ENCODE peak calls at places on chromosome 9, in ten cellular contexts. One of them, this sample, is unnamed.

GRCh38 chr9:133732351-133733073 is 5.6 kb downstream of the SARDH start:
- DNase-seq in stomach: peak
- DNase-seq in body of pancreas: no peak
- DNase-seq in tibial nerve: no peak
- DNase-seq in transverse colon: no peak
- DNase-seq in GM12892: no peak
- DNase-seq in spleen: no peak
- DNase-seq in sigmoid colon: peak
- DNase-seq in K562: no peak
- DNase-seq in uterus: no peak
- DNase-seq in this sample: no peak

GRCh38 chr9:31023793-31024192 is 1360.7 kb upstream of the ACO1 start:
- DNase-seq in stomach: no peak
- DNase-seq in GM12892: no peak
- DNase-seq in uterus: no peak
- DNase-seq in transverse colon: no peak
- DNase-seq in sigmoid colon: no peak
- DNase-seq in K562: no peak
- DNase-seq in spleen: no peak
- DNase-seq in tibial nerve: no peak
- DNase-seq in body of pancreas: no peak
- DNase-seq in this sample: no peak

GRCh38 chr9:16484178-16484577 is 386.3 kb downstream of the BNC2 start:
- DNase-seq in uterus: no peak
- DNase-seq in body of pancreas: no peak
- DNase-seq in tibial nerve: no peak
- DNase-seq in GM12892: no peak
- DNase-seq in sigmoid colon: no peak
- DNase-seq in spleen: no peak
- DNase-seq in stomach: no peak
- DNase-seq in transverse colon: no peak
- DNase-seq in K562: no peak
- DNase-seq in this sample: no peak

GRCh38 chr9:125418404-125418803 is 156.8 kb downstream of the GAPVD1 start:
- DNase-seq in spleen: no peak
- DNase-seq in K562: no peak
- DNase-seq in uterus: no peak
- DNase-seq in sigmoid colon: no peak
- DNase-seq in GM12892: no peak
- DNase-seq in body of pancreas: no peak
- DNase-seq in transverse colon: no peak
- DNase-seq in tibial nerve: no peak
- DNase-seq in stomach: no peak
- DNase-seq in this sample: no peak

GRCh38 chr9:20941177-20941690 is 90.2 kb downstream of the HACD4 start:
- DNase-seq in stomach: peak
- DNase-seq in spleen: no peak
- DNase-seq in sigmoid colon: peak
- DNase-seq in GM12892: peak
- DNase-seq in tibial nerve: no peak
- DNase-seq in K562: no peak
- DNase-seq in body of pancreas: peak
- DNase-seq in transverse colon: peak
- DNase-seq in uterus: peak
- DNase-seq in this sample: peak

GRCh38 chr9:129570450-129571297 is 50.2 kb downstream of the C9orf50 start:
- DNase-seq in body of pancreas: peak
- DNase-seq in K562: peak
- DNase-seq in GM12892: no peak
- DNase-seq in sigmoid colon: peak
- DNase-seq in transverse colon: peak
- DNase-seq in stomach: peak
- DNase-seq in uterus: peak
- DNase-seq in spleen: no peak
- DNase-seq in tibial nerve: peak
- DNase-seq in this sample: peak

GRCh38 chr9:87206064-87206661 is 258.9 kb upstream of the GAS1 start:
- DNase-seq in GM12892: no peak
- DNase-seq in transverse colon: no peak
- DNase-seq in tibial nerve: no peak
- DNase-seq in K562: no peak
- DNase-seq in stomach: no peak
- DNase-seq in body of pancreas: no peak
- DNase-seq in sigmoid colon: no peak
- DNase-seq in uterus: no peak
- DNase-seq in spleen: no peak
- DNase-seq in this sample: no peak

GRCh38 chr9:95249986-95250385 is 67.5 kb downstream of the FANCC start:
- DNase-seq in body of pancreas: peak
- DNase-seq in spleen: no peak
- DNase-seq in GM12892: no peak
- DNase-seq in K562: no peak
- DNase-seq in tibial nerve: no peak
- DNase-seq in stomach: no peak
- DNase-seq in transverse colon: no peak
- DNase-seq in sigmoid colon: no peak
- DNase-seq in uterus: no peak
- DNase-seq in this sample: no peak

GRCh38 chr9:106799146-106799545 is 63.8 kb upstream of the ZNF462 start:
- DNase-seq in tibial nerve: no peak
- DNase-seq in stomach: no peak
- DNase-seq in GM12892: no peak
- DNase-seq in uterus: no peak
- DNase-seq in body of pancreas: no peak
- DNase-seq in transverse colon: no peak
- DNase-seq in K562: no peak
- DNase-seq in sigmoid colon: no peak
- DNase-seq in spleen: no peak
- DNase-seq in this sample: no peak

GRCh38 chr9:20559236-20559896 is 62.9 kb downstream of the MLLT3 start:
- DNase-seq in uterus: no peak
- DNase-seq in stomach: no peak
- DNase-seq in sigmoid colon: no peak
- DNase-seq in body of pancreas: no peak
- DNase-seq in K562: no peak
- DNase-seq in tibial nerve: no peak
- DNase-seq in transverse colon: no peak
- DNase-seq in GM12892: no peak
- DNase-seq in spleen: no peak
- DNase-seq in this sample: no peak

GRCh38 chr9:107667700-107668099 is 178.1 kb upstream of the KLF4 start:
- DNase-seq in tibial nerve: no peak
- DNase-seq in sigmoid colon: no peak
- DNase-seq in transverse colon: no peak
- DNase-seq in body of pancreas: no peak
- DNase-seq in GM12892: no peak
- DNase-seq in uterus: peak
- DNase-seq in K562: no peak
- DNase-seq in stomach: no peak
- DNase-seq in spleen: no peak
- DNase-seq in this sample: peak

GRCh38 chr9:32671333-32671732 is 35.9 kb upstream of the TAF1L start:
- DNase-seq in stomach: no peak
- DNase-seq in GM12892: no peak
- DNase-seq in sigmoid colon: no peak
- DNase-seq in K562: no peak
- DNase-seq in uterus: no peak
- DNase-seq in transverse colon: no peak
- DNase-seq in tibial nerve: no peak
- DNase-seq in spleen: no peak
- DNase-seq in body of pancreas: no peak
- DNase-seq in this sample: no peak

GRCh38 chr9:91423785-91424402 is at the start of gene NFIL3:
- DNase-seq in sigmoid colon: peak
- DNase-seq in GM12892: peak
- DNase-seq in K562: peak
- DNase-seq in uterus: peak
- DNase-seq in spleen: peak
- DNase-seq in tibial nerve: peak
- DNase-seq in stomach: peak
- DNase-seq in body of pancreas: peak
- DNase-seq in transverse colon: peak
- DNase-seq in this sample: peak

DNA sequence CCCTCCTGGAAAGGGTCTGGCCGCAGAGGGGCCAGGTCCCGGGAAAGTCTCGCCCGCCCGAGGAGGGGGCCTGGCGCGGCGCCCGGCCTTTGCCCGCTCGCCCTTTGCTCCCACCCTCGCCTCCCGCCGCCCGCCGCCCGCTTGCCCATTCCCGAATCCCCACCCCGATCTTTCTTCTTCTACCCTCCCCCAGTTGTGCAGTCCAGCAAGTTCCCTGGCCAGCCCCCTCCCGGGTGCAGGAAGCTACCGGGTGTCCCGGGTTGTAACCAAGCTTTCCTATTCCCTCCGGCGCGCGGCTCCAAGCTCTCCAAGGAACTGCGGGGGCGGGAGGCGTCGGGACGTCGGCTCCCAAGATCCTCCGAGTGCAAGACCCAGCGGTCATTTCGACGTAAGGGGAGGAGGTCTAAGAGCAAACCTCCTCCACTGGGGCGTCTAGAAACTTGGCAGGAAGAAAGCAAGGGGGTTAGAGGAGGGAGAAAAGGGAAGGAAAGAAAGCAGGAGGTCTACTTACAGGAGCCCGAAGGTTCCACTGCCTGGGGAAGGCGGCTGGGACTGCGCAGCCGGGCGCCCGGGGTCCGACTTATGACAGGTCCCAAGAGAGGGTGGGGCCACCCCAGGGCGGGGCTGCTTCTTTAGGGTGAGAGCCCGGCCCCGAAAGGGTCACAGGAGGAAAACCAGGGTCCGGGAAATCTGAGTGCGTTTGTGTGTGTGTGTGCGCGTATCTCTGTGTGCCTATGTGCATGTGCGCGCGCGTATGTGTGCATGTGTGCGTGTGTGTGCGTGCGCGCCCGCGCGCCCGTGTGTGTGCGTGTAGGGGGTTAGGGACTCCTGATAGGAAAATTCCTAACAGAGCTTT is at the start of gene PTGR1:
- DNase-seq in stomach: peak
- DNase-seq in sigmoid colon: peak
- DNase-seq in transverse colon: peak
- DNase-seq in uterus: peak
- DNase-seq in GM12892: peak
- DNase-seq in spleen: peak
- DNase-seq in tibial nerve: peak
- DNase-seq in K562: no peak
- DNase-seq in body of pancreas: peak
- DNase-seq in this sample: peak
- TF ChIP-seq POLR2A in stomach: no peak
- TF ChIP-seq POLR2A in sigmoid colon: peak
- TF ChIP-seq POLR2A in transverse colon: peak
- TF ChIP-seq POLR2A in uterus: peak
- TF ChIP-seq POLR2A in GM12892: no peak
- TF ChIP-seq POLR2A in spleen: no peak
- TF ChIP-seq POLR2A in tibial nerve: peak
- TF ChIP-seq POLR2A in K562: no peak
- TF ChIP-seq POLR2A in body of pancreas: peak
- TF ChIP-seq POLR2A in this sample: peak

DNA sequence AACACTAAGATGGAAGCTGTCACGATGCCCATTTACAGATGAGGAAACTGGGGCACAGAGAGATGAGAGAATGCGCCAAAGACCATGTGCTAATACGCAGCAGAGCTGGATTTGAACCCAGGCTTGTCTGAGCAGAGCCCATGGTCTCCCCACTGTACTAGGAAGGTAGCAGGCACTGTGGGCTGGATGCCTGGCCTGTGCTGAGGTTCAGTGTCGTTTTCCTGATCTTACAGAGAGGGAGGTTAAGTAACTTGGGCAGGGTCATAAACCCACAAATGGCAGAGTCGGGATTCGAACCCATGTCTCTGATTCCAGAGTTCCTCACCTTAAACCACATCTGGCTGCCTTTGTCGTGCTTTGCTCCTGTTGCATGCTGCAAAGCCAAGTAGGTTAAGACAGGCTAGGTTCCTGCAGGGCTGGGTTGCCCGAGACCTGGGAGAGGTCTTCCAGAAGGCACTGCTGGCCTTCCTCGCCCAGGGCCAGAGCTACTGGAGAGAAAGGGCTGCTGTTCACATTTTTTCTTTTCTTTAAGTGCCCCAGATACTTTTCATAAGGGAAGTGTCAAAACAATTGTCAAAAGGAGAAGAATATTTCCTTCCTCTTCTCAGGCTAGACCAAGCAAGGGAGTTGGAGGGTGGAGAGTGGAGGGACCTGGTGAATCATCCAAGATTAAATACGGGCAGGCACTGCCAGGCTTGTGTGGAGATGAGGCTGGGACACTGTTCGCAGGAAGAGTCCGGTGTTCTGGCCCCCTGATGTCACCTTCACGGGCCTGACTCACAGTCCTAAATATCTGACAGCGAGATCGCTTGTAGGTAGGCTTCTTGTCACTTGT is 3.2 kb downstream of the NEK6 start:
- DNase-seq in GM12892: no peak
- DNase-seq in uterus: no peak
- DNase-seq in stomach: peak
- DNase-seq in tibial nerve: no peak
- DNase-seq in K562: peak
- DNase-seq in spleen: peak
- DNase-seq in transverse colon: peak
- DNase-seq in body of pancreas: no peak
- DNase-seq in sigmoid colon: no peak
- DNase-seq in this sample: no peak
- TF ChIP-seq POLR2A in GM12892: peak
- TF ChIP-seq POLR2A in uterus: no peak
- TF ChIP-seq POLR2A in stomach: no peak
- TF ChIP-seq POLR2A in tibial nerve: peak
- TF ChIP-seq POLR2A in K562: no peak
- TF ChIP-seq POLR2A in spleen: no peak
- TF ChIP-seq POLR2A in transverse colon: peak
- TF ChIP-seq POLR2A in body of pancreas: no peak
- TF ChIP-seq POLR2A in sigmoid colon: no peak
- TF ChIP-seq POLR2A in this sample: no peak

DNA sequence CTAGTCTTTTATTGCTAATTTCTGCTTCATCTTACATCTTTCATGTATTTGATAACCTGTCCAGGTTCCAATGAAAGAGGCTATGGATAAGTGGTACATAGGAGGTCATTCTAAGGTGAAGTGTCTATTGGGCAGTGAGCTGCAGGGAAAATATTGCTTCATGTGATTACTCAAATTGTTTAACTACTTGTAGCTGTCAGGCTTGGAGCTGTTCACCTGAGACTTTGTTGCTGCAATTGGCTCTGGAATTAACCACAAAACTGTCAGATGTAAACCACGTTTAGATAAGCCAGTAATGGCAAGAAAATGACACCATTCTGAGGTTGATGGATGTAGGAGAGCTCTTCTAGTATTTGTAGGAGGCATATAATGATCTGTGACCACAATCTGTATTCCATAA is 26.0 kb downstream of the ADAMTSL1 start:
- DNase-seq in GM12892: no peak
- DNase-seq in K562: no peak
- DNase-seq in stomach: no peak
- DNase-seq in transverse colon: no peak
- DNase-seq in uterus: no peak
- DNase-seq in sigmoid colon: no peak
- DNase-seq in tibial nerve: no peak
- DNase-seq in body of pancreas: no peak
- DNase-seq in spleen: no peak
- DNase-seq in this sample: no peak
- TF ChIP-seq POLR2A in GM12892: no peak
- TF ChIP-seq POLR2A in K562: no peak
- TF ChIP-seq POLR2A in stomach: no peak
- TF ChIP-seq POLR2A in transverse colon: no peak
- TF ChIP-seq POLR2A in uterus: no peak
- TF ChIP-seq POLR2A in sigmoid colon: no peak
- TF ChIP-seq POLR2A in tibial nerve: no peak
- TF ChIP-seq POLR2A in body of pancreas: no peak
- TF ChIP-seq POLR2A in spleen: no peak
- TF ChIP-seq POLR2A in this sample: no peak

GRCh38 chr9:14322211-14323082 is 8.5 kb upstream of the NFIB start:
- DNase-seq in transverse colon: peak
- DNase-seq in spleen: peak
- DNase-seq in uterus: peak
- DNase-seq in K562: peak
- DNase-seq in GM12892: peak
- DNase-seq in sigmoid colon: peak
- DNase-seq in body of pancreas: peak
- DNase-seq in tibial nerve: peak
- DNase-seq in stomach: peak
- DNase-seq in this sample: peak
- TF ChIP-seq POLR2A in transverse colon: peak
- TF ChIP-seq POLR2A in spleen: no peak
- TF ChIP-seq POLR2A in uterus: peak
- TF ChIP-seq POLR2A in K562: peak
- TF ChIP-seq POLR2A in GM12892: peak
- TF ChIP-seq POLR2A in sigmoid colon: no peak
- TF ChIP-seq POLR2A in body of pancreas: peak
- TF ChIP-seq POLR2A in tibial nerve: peak
- TF ChIP-seq POLR2A in stomach: no peak
- TF ChIP-seq POLR2A in this sample: peak